ENCODE peak calls at places on chromosomes 2 and 18, in eight cellular contexts. R, O, L, T, X, M, D and S are unnamed samples.

GRCh38 chr2:162220438-162220837 is 22.8 kb downstream of the FAP start:
- DNase-seq in R (no peak), O (no peak), L (no peak), T (no peak), X (no peak), M (no peak), D (no peak), S (no peak)

GRCh38 chr2:43241558-43241957 is 15.2 kb upstream of the ZFP36L2 start:
- DNase-seq in R (no peak), O (no peak), L (no peak), T (no peak), X (no peak), M (no peak), D (no peak), S (no peak)

GRCh38 chr2:168848220-168848619 is 42.0 kb downstream of the SPC25 start:
- DNase-seq in R (no peak), O (no peak), L (no peak), T (no peak), X (no peak), M (no peak), D (no peak), S (no peak)

GRCh38 chr18:57077786-57078552 is 68.9 kb upstream of the BOD1L2 start:
- DNase-seq in R (no peak), O (no peak), L (no peak), T (no peak), X (no peak), M (no peak), D (no peak), S (peak; percentile 87)

GRCh38 chr2:164644036-164644700 is 22.9 kb upstream of the GRB14 start:
- DNase-seq in R (no peak), O (no peak), L (no peak), T (no peak), X (no peak), M (no peak), D (no peak), S (no peak)

GRCh38 chr2:126827371-126827770 is 71.3 kb upstream of the TEX51 start:
- DNase-seq in R (no peak), O (no peak), L (no peak), T (no peak), X (no peak), M (no peak), D (no peak), S (no peak)

GRCh38 chr18:11149441-11150270 is at the start of gene PIEZO2:
- DNase-seq in R (no peak), O (peak; percentile 28), L (no peak), T (no peak), X (peak; percentile 54), M (no peak), D (no peak), S (peak; percentile 49)

GRCh38 chr18:22637787-22638186 is 220.1 kb upstream of the CTAGE1 start:
- DNase-seq in R (peak; percentile 34), O (peak; percentile 92), L (peak; percentile 78), T (no peak), X (peak; percentile 94), M (peak; percentile 35), D (no peak), S (no peak)

GRCh38 chr18:9619545-9619944 is 5.2 kb upstream of the PPP4R1 start:
- DNase-seq in R (no peak), O (peak; percentile 74), L (peak; percentile 55), T (no peak), X (peak; percentile 93), M (no peak), D (no peak), S (no peak)

GRCh38 chr2:239820836-239821693 is 204.1 kb downstream of the NDUFA10 start:
- DNase-seq in R (no peak), O (no peak), L (no peak), T (no peak), X (no peak), M (no peak), D (peak; percentile 38), S (no peak)

GRCh38 chr2:54551123-54551756 is 95.1 kb downstream of the SPTBN1 start:
- DNase-seq in R (no peak), O (no peak), L (no peak), T (peak; percentile 74), X (no peak), M (no peak), D (no peak), S (no peak)

GRCh38 chr18:80068571-80069272 is 34.5 kb downstream of the RBFA start:
- DNase-seq in R (no peak), O (no peak), L (no peak), T (no peak), X (no peak), M (no peak), D (no peak), S (no peak)

GRCh38 chr18:24051256-24051947 is 36.8 kb downstream of the TTC39C start:
- DNase-seq in R (no peak), O (peak; percentile 25), L (peak; percentile 69), T (no peak), X (peak; percentile 64), M (no peak), D (no peak), S (peak; percentile 33)

GRCh38 chr2:172119089-172119488 is 16.4 kb upstream of the DLX2 start:
- DNase-seq in R (no peak), O (peak; percentile 91), L (peak; percentile 93), T (no peak), X (peak; percentile 82), M (no peak), D (no peak), S (no peak)

GRCh38 chr2:215979615-215980014 is 33.7 kb downstream of the MREG start:
- DNase-seq in R (no peak), O (no peak), L (peak; percentile 69), T (peak; percentile 28), X (no peak), M (no peak), D (no peak), S (no peak)

GRCh38 chr18:12668041-12668440 is 10.1 kb upstream of the SPIRE1 start:
- DNase-seq in R (no peak), O (no peak), L (no peak), T (no peak), X (no peak), M (no peak), D (no peak), S (no peak)

GRCh38 chr2:239994086-239994485 is 31.1 kb downstream of the NDUFA10 start:
- DNase-seq in R (no peak), O (no peak), L (no peak), T (no peak), X (no peak), M (no peak), D (no peak), S (no peak)

GRCh38 chr2:229855116-229855515 is 66.7 kb downstream of the TRIP12 start:
- DNase-seq in R (no peak), O (peak; percentile 52), L (no peak), T (no peak), X (no peak), M (no peak), D (no peak), S (no peak)

GRCh38 chr2:236012155-236012554 is 156.0 kb downstream of the GBX2 start:
- DNase-seq in R (no peak), O (no peak), L (no peak), T (no peak), X (no peak), M (no peak), D (no peak), S (no peak)

GRCh38 chr2:175076272-175076671 is 71.1 kb upstream of the CHN1 start:
- DNase-seq in R (no peak), O (no peak), L (no peak), T (no peak), X (no peak), M (no peak), D (no peak), S (no peak)

GRCh38 chr2:232280341-232280740 is 98.2 kb upstream of the ALPP start:
- DNase-seq in R (no peak), O (no peak), L (no peak), T (no peak), X (no peak), M (no peak), D (no peak), S (no peak)

DNA sequence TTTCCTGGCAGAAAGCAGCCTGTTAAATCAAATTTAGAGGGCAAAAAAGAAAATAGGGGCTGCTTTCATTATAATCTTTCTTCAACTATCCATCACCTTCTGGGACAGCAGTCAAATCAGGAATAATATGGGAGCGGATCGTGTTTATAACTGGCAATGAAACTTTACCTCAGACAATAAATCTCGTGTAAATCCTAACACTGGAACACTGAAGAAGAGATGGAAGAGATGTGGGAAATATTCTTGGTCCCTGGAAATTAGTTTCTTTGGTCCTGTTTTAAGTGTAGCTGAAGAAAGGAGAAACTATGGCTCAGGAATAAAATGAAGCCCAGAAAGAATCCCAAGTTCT is 77.6 kb upstream of the SERTAD2 start:
- DNase-seq in R (no peak), O (no peak), L (no peak), T (no peak), X (no peak), M (no peak), D (no peak), S (no peak)
- H3K4me3 ChIP-seq in R (no peak overlapping the region), O (no peak overlapping the region), L (peak overlapping the region; percentile 50), T (peak overlapping the region; percentile 55), X (peak overlapping the region; percentile 49), M (no peak overlapping the region), D (no peak overlapping the region), S (peak overlapping the region; percentile 51)

DNA sequence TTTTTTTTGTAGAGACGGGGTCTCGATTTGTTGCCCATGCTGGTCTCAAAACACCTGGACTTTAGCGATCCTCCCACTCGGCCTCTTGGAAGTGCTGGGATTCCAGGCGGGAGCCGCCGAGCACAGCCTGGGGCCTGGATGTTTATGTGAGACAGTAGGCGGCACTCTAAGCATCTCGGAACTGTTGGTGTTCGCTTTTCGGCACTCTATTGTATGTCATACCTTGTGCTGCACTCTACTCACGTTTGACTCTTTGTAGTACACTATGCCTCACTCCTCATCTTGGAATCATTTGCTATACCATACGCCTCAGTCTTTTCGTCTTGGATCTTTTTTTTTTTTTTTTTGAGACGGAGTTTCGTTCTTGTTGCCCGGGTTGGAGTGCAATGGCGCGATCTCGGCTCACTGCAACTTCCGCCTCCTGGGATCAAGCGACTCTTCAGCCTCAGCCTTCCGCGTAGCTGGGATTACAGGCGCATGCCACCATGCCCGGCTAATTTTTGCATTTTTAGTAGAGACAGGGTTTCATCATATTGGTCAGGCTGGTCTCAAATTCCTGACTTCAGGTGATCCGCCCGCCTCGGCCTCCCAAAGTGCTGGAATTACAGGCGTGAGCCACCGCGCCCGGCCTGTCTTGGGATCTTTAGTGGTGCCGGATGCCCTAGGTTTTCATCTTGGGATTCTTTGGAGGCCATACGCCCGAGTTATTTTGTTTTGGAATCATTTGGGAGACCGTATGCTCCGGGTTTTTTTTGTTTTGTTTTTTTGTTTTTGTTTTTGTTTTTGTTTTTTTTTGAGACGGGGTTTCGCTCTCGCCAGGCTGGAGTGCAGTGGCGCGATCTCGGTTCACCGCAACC is 24.2 kb upstream of the ZDBF2 start:
- DNase-seq in R (no peak), O (peak; percentile 34), L (no peak), T (no peak), X (no peak), M (no peak), D (no peak), S (no peak)
- TF ChIP-seq CTCF in R (no peak), O (no peak), L (no peak), T (no peak), X (no peak), M (no peak), D (no peak), S (peak; percentile 47)

GRCh38 chr2:218566296-218566695 is 1.9 kb downstream of the USP37 start:
- DNase-seq in R (no peak), O (no peak), L (no peak), T (no peak), X (no peak), M (no peak), D (no peak), S (no peak)
- H3K4me3 ChIP-seq in R (no peak overlapping the region), O (no peak overlapping the region), L (peak overlapping the region; percentile 84), T (peak overlapping the region; percentile 89), X (no peak overlapping the region), M (peak overlapping the region; percentile 86), D (no peak overlapping the region), S (no peak overlapping the region)

GRCh38 chr18:58364867-58365533 is 263.9 kb downstream of the ALPK2 start:
- DNase-seq in R (no peak), O (peak; percentile 86), L (peak; percentile 51), T (no peak), X (peak; percentile 89), M (no peak), D (no peak), S (no peak)
- TF ChIP-seq CTCF in R (no peak), O (peak; percentile 17), L (no peak), T (no peak), X (no peak), M (no peak), D (no peak), S (no peak)